ENCODE peak calls at places on chromosomes 13 and 19, in five cellular contexts. V is transverse colon, X is neural progenitor cell, I is Karpas-422, K is fibroblast of lung. G is an unnamed sample. For H3K27me3, the result is how much of the 10 kb centered on the place peaks cover.

GRCh38 chr13:94079876-94080275 is 399.6 kb downstream of the DCT start:
- DNase-seq in V (no peak), X (no peak), I (no peak), K (peak), G (no peak)

GRCh38 chr19:11014403-11014911 is 53.6 kb downstream of the SMARCA4 start:
- DNase-seq in V (no peak), X (no peak), I (no peak), K (no peak), G (no peak)

GRCh38 chr19:28956421-28956820 is 256.5 kb downstream of the UQCRFS1 start:
- DNase-seq in V (no peak), X (no peak), I (no peak), K (no peak), G (no peak)

GRCh38 chr13:20997301-20998061 is 63.9 kb downstream of the LATS2 start:
- DNase-seq in V (no peak), X (no peak), I (no peak), K (peak), G (no peak)

GRCh38 chr19:17078920-17079709 is 3.5 kb downstream of the MYO9B start:
- DNase-seq in V (no peak), X (peak), I (peak), K (no peak), G (peak)

GRCh38 chr19:32607479-32607878 is 26.5 kb downstream of the PDCD5 start:
- DNase-seq in V (no peak), X (no peak), I (no peak), K (no peak), G (no peak)

GRCh38 chr13:106417467-106418110 is 117.9 kb downstream of the EFNB2 start:
- DNase-seq in V (no peak), X (no peak), I (no peak), K (peak), G (no peak)

GRCh38 chr13:114339779-114340534 is 25.7 kb downstream of the CHAMP1 start:
- DNase-seq in V (peak), X (no peak), I (peak), K (peak), G (peak)

GRCh38 chr19:33514885-33515485 is 6.6 kb downstream of the PEPD start:
- DNase-seq in V (peak), X (no peak), I (no peak), K (peak), G (no peak)

GRCh38 chr13:106514928-106515634 is 20.4 kb downstream of the EFNB2 start:
- DNase-seq in V (no peak), X (no peak), I (no peak), K (no peak), G (no peak)

GRCh38 chr19:662207-662961 is 630 bp downstream of the RNF126 start:
- DNase-seq in V (peak), X (peak), I (peak), K (no peak), G (peak)

GRCh38 chr19:21698215-21698614 is 69.2 kb downstream of the ZNF100 start:
- DNase-seq in V (no peak), X (peak), I (peak), K (peak), G (no peak)

GRCh38 chr19:48481846-48482639 is 12.9 kb downstream of the CYTH2 start:
- DNase-seq in V (no peak), X (no peak), I (no peak), K (no peak), G (no peak)

GRCh38 chr13:48066310-48066989 is 28.5 kb downstream of the MED4 start:
- DNase-seq in V (no peak), X (no peak), I (no peak), K (peak), G (peak)

GRCh38 chr13:37806666-37807065 is 62.9 kb downstream of the TRPC4 start:
- DNase-seq in V (no peak), X (no peak), I (no peak), K (no peak), G (no peak)

GRCh38 chr19:31352782-31353651 is 3.8 kb upstream of the TSHZ3 start:
- DNase-seq in V (no peak), X (peak), I (no peak), K (peak), G (no peak)

GRCh38 chr19:31350033-31350692 is 927 bp upstream of the TSHZ3 start:
- DNase-seq in V (no peak), X (peak), I (no peak), K (peak), G (peak)

GRCh38 chr19:31350693-31351211 is 1.5 kb upstream of the TSHZ3 start:
- DNase-seq in V (peak), X (peak), I (no peak), K (peak), G (peak)

GRCh38 chr19:31352296-31352781 is 3.1 kb upstream of the TSHZ3 start:
- DNase-seq in V (no peak), X (peak), I (no peak), K (no peak), G (no peak)

GRCh38 chr19:31351212-31352193 is 2.3 kb upstream of the TSHZ3 start:
- DNase-seq in V (peak), X (peak), I (no peak), K (peak), G (peak)
- H3K4me3 ChIP-seq in V (peak), X (peak), I (no peak), K (peak), G (peak)

DNA sequence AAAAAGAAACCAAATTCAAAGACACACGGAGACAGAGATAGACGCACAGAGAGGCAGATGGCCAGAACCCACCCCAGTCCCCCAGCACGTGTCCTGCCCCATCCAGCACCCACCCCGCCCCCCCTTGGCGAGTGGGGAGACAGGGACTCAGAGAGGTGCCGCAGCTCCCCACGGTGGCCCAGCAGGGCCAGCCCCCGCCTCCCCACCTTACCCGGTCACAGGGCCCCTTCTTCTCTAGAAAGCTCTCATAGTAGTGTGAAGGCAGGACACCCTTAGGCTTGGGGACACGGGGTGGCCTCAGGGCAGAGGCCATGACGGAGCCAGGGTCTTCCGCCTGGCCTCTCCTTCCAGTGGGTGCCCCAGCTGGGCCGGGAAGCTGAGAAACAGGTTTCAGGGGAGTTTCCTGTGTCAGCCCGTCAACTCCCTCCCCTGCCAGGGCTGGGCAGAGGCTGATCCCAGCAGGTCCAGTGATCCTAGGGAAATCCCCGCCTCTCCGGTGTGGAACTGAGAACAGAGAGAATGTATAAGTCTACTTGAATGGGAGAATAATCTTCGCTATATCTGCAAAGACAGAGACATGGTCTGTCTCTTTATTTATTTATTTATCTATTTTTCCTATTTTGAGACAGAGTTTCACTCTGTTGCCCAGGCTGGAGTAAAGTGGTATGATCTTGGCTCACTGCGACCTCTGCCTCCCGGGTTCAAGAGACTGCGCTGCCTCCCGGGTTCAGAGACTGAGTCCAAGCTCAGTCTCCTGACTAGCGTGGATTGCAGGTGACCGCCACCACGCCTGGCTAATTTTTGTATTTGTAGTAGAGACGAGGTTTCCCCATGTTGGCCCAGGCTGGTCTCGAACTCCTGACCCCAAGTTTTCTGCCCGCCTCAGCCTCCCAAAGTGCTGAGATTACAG is at the start of gene STAP2:
- DNase-seq in V (peak), X (peak), I (no peak), K (no peak), G (peak)
- H3K27ac ChIP-seq in V (peak), X (no peak), I (no peak), K (no peak), G (peak)

GRCh38 chr13:50277906-50278305 is 262.7 kb downstream of the KCNRG start:
- DNase-seq in V (no peak), X (no peak), I (no peak), K (no peak), G (no peak)

GRCh38 chr13:50277127-50277526 is 261.9 kb downstream of the KCNRG start:
- DNase-seq in V (no peak), X (no peak), I (no peak), K (no peak), G (no peak)

GRCh38 chr13:50283017-50283416 is 267.8 kb downstream of the KCNRG start:
- DNase-seq in V (no peak), X (no peak), I (no peak), K (no peak), G (no peak)

GRCh38 chr13:50282016-50282415 is 266.8 kb downstream of the KCNRG start:
- DNase-seq in V (no peak), X (peak), I (no peak), K (no peak), G (no peak)

GRCh38 chr13:50280538-50280937 is 265.3 kb downstream of the KCNRG start:
- DNase-seq in V (no peak), X (no peak), I (no peak), K (no peak), G (no peak)
- H3K27me3 ChIP-seq in V (under half), X (under half), I (under half), K (under half), G (under half)

GRCh38 chr19:3028305-3029069 is 593 bp downstream of the TLE2 start:
- DNase-seq in V (peak), X (peak), I (no peak), K (no peak), G (no peak)
- H3K4me3 ChIP-seq in V (peak), X (peak), I (no peak), K (peak), G (peak)

DNA sequence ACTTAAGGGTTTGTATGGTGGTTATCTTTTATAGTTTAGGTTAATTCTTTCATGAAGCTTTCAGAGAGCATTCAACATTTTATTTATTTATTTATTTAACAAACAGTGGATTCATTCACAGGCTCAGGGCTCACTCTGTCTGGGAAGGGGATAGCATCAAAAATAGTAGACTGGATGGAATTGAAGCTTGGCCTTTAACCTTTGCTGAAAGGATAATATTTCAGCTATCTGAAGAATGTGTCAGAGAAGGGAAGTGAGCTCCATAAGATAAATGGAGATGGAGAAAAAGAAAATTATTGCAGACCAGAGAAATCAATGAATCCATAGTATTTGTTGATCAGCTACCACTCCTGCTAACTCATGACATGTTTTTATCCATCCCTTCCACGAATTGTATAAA is 305.6 kb downstream of the COG6 start:
- DNase-seq in V (no peak), X (no peak), I (no peak), K (no peak), G (no peak)
- H3K27ac ChIP-seq in V (no peak), X (no peak), I (no peak), K (no peak), G (no peak)

GRCh38 chr13:90084684-90085290 is 1262.7 kb upstream of the MIR17HG start:
- DNase-seq in V (no peak), X (no peak), I (no peak), K (peak), G (no peak)
- H3K27me3 ChIP-seq in V (under half), X (under half), I (under half), K (under half), G (under half)

GRCh38 chr19:55597493-55597892 is 1.8 kb downstream of the FIZ1 start:
- DNase-seq in V (no peak), X (no peak), I (no peak), K (no peak), G (no peak)

GRCh38 chr19:55594996-55595530 is 4.3 kb downstream of the FIZ1 start:
- DNase-seq in V (no peak), X (no peak), I (peak), K (no peak), G (no peak)

GRCh38 chr19:55598719-55599467 is 424 bp downstream of the FIZ1 start:
- DNase-seq in V (peak), X (peak), I (peak), K (peak), G (peak)

GRCh38 chr19:55598034-55598433 is 1.3 kb downstream of the FIZ1 start:
- DNase-seq in V (no peak), X (peak), I (no peak), K (no peak), G (no peak)

DNA sequence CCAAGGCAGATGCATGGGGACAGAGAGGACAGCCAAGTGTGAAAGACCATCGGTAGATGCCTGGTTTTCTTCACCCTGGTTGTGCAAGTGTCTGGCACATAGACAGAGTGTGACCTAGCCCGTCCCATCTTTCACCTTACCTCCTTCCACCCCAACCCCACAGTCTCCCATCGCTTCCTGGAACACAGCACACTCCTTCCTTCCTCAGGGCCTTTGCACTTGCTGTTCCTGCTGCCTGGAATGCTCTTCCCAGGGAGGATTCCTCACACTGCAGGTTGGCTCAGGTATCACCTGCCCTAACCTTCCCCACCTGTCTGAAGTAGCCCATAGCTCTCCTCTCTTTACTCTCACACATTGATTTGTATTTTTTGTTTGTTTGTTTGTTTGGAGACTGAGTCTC is 3.0 kb downstream of the FIZ1 start:
- DNase-seq in V (no peak), X (no peak), I (no peak), K (no peak), G (no peak)
- H3K4me3 ChIP-seq in V (no peak), X (no peak), I (no peak), K (no peak), G (no peak)

GRCh38 chr13:32824671-32825070 is 191.6 kb upstream of the KL start:
- DNase-seq in V (no peak), X (peak), I (no peak), K (peak), G (no peak)
- H3K27ac ChIP-seq in V (no peak), X (no peak), I (no peak), K (peak), G (no peak)

G was measured in WERI-Rb-1.